ENCODE peak calls at places on chromosomes 12 and 14, in ten cellular contexts. T is foreskin keratinocyte; M is stimulated activated naive CD8-positive, alpha-beta T cell treated with anti-CD3 and anti-CD28 coated beads, Interleukin-15, Interleukin-2, amounts not matched to agents 100 U/mL and 50 U/mL, for 24 hours; G is lung; N is neuronal stem cell; J is hypothalamus; D is NCI-H524; U is H54; K is NCI-H2029; V is cardiac muscle cell. O is an unnamed sample.

GRCh38 chr14:75995372-75996041 is 9.9 kb downstream of the IFT43 start:
- DNase-seq in T (no peak), M (no peak), G (no peak), N (no peak), J (no peak), D (no peak), U (no peak), K (no peak), V (peak), O (no peak)

GRCh38 chr14:49966304-49966809 is 73.5 kb downstream of the ARF6 start:
- DNase-seq in T (no peak), M (no peak), G (no peak), N (no peak), J (no peak), D (no peak), U (no peak), K (no peak), V (peak), O (no peak)

GRCh38 chr14:30525833-30526232 is 33.1 kb upstream of the G2E3 start:
- DNase-seq in T (peak), M (no peak), G (no peak), N (no peak), J (no peak), D (no peak), U (no peak), K (no peak), V (peak), O (no peak)

GRCh38 chr12:12735301-12735700 is 18.1 kb downstream of the CDKN1B start:
- DNase-seq in T (no peak), M (no peak), G (no peak), N (no peak), J (no peak), D (no peak), U (no peak), K (no peak), V (peak), O (no peak)

GRCh38 chr12:113096675-113097461 is 38.7 kb downstream of the RASAL1 start:
- DNase-seq in T (no peak), M (no peak), G (no peak), N (no peak), J (no peak), D (no peak), U (no peak), K (no peak), V (no peak), O (no peak)

GRCh38 chr14:59342108-59342507 is 123.1 kb downstream of the GPR135 start:
- DNase-seq in T (no peak), M (no peak), G (no peak), N (no peak), J (no peak), D (no peak), U (no peak), K (no peak), V (no peak), O (no peak)

GRCh38 chr12:24705741-24706358 is 243.1 kb downstream of the BCAT1 start:
- DNase-seq in T (no peak), M (no peak), G (no peak), N (no peak), J (no peak), D (no peak), U (no peak), K (no peak), V (peak), O (no peak)

GRCh38 chr12:58882796-58883195 is 37.5 kb downstream of the LRIG3 start:
- DNase-seq in T (no peak), M (no peak), G (no peak), N (no peak), J (no peak), D (no peak), U (no peak), K (no peak), V (no peak), O (no peak)

GRCh38 chr14:31207746-31208545 is at the start of gene HECTD1:
- DNase-seq in T (peak), M (peak), G (peak), N (peak), J (peak), D (peak), U (peak), K (peak), V (peak), O (peak)

GRCh38 chr14:99272669-99273024 is 650 bp upstream of the BCL11B start:
- DNase-seq in T (peak), M (no peak), G (no peak), N (no peak), J (no peak), D (no peak), U (peak), K (no peak), V (no peak), O (no peak)

GRCh38 chr12:545835-546234 is 86.1 kb downstream of the B4GALNT3 start:
- DNase-seq in T (no peak), M (no peak), G (no peak), N (no peak), J (no peak), D (no peak), U (no peak), K (no peak), V (no peak), O (no peak)

GRCh38 chr14:20516921-20517320 is 11.6 kb downstream of the RNASE10 start:
- DNase-seq in T (peak), M (no peak), G (no peak), N (no peak), J (no peak), D (no peak), U (no peak), K (no peak), V (peak), O (no peak)

GRCh38 chr14:24837280-24838046 is 203.5 kb upstream of the GZMB start:
- DNase-seq in T (no peak), M (no peak), G (no peak), N (no peak), J (no peak), D (no peak), U (peak), K (no peak), V (peak), O (no peak)

GRCh38 chr12:86730233-86730632 is 474.0 kb upstream of the MGAT4C start:
- DNase-seq in T (peak), M (no peak), G (no peak), N (no peak), J (no peak), D (no peak), U (no peak), K (no peak), V (no peak), O (no peak)

GRCh38 chr14:69249603-69250002 is 10.4 kb upstream of the GALNT16 start:
- DNase-seq in T (no peak), M (no peak), G (no peak), N (no peak), J (no peak), D (no peak), U (no peak), K (no peak), V (no peak), O (no peak)